ENCODE peak calls at places on chromosomes 5 and 9, in five cellular contexts. One of them, this sample, is unnamed.

GRCh38 chr5:141814064-141814982 is 63.9 kb downstream of the PCDH1 start:
- DNase-seq in GM19239: peak
- DNase-seq in GM13976: peak
- DNase-seq in Panc1: peak
- DNase-seq in H4: peak
- DNase-seq in this sample: peak

GRCh38 chr9:107313555-107314096 is 30.5 kb downstream of the RAD23B start:
- DNase-seq in H4: no peak
- DNase-seq in GM13976: no peak
- DNase-seq in Panc1: no peak
- DNase-seq in GM19239: no peak
- DNase-seq in this sample: no peak

GRCh38 chr5:129367883-129368282 is 92.2 kb upstream of the ADAMTS19 start:
- DNase-seq in GM19239: no peak
- DNase-seq in GM13976: no peak
- DNase-seq in Panc1: no peak
- DNase-seq in H4: peak
- DNase-seq in this sample: no peak

GRCh38 chr5:134647750-134648424 is 698 bp upstream of the SEC24A start:
- DNase-seq in GM13976: peak
- DNase-seq in GM19239: no peak
- DNase-seq in H4: peak
- DNase-seq in Panc1: peak
- DNase-seq in this sample: peak

GRCh38 chr5:96763012-96763411 is 44.7 kb downstream of the ERAP1 start:
- DNase-seq in Panc1: no peak
- DNase-seq in H4: no peak
- DNase-seq in GM19239: no peak
- DNase-seq in GM13976: no peak
- DNase-seq in this sample: no peak

GRCh38 chr5:112686675-112687074 is 51.0 kb upstream of the APC start:
- DNase-seq in GM13976: no peak
- DNase-seq in GM19239: no peak
- DNase-seq in Panc1: no peak
- DNase-seq in H4: no peak
- DNase-seq in this sample: no peak

GRCh38 chr5:167665841-167666375 is 625.5 kb upstream of the WWC1 start:
- DNase-seq in GM13976: no peak
- DNase-seq in H4: no peak
- DNase-seq in GM19239: no peak
- DNase-seq in Panc1: no peak
- DNase-seq in this sample: no peak

GRCh38 chr9:13942695-13943094 is 371.2 kb downstream of the NFIB start:
- DNase-seq in GM19239: no peak
- DNase-seq in Panc1: no peak
- DNase-seq in GM13976: no peak
- DNase-seq in H4: peak
- DNase-seq in this sample: no peak

GRCh38 chr9:747567-747966 is 93.9 kb upstream of the DMRT1 start:
- DNase-seq in H4: no peak
- DNase-seq in Panc1: no peak
- DNase-seq in GM19239: no peak
- DNase-seq in GM13976: no peak
- DNase-seq in this sample: no peak

GRCh38 chr5:111129938-111130337 is 37.8 kb downstream of the WDR36 start:
- DNase-seq in H4: no peak
- DNase-seq in GM13976: no peak
- DNase-seq in GM19239: no peak
- DNase-seq in Panc1: no peak
- DNase-seq in this sample: no peak

GRCh38 chr5:177403194-177403825 is 2.8 kb upstream of the PFN3 start:
- DNase-seq in H4: no peak
- DNase-seq in Panc1: no peak
- DNase-seq in GM13976: peak
- DNase-seq in GM19239: peak
- DNase-seq in this sample: peak

GRCh38 chr9:124835026-124835501 is 18.2 kb upstream of the WDR38 start:
- DNase-seq in GM13976: no peak
- DNase-seq in H4: peak
- DNase-seq in Panc1: no peak
- DNase-seq in GM19239: no peak
- DNase-seq in this sample: no peak

GRCh38 chr9:105435453-105435852 is 12.4 kb upstream of the FSD1L start:
- DNase-seq in GM13976: no peak
- DNase-seq in Panc1: no peak
- DNase-seq in GM19239: no peak
- DNase-seq in H4: no peak
- DNase-seq in this sample: no peak

GRCh38 chr5:37015795-37016666 is 139.5 kb downstream of the NIPBL start:
- DNase-seq in GM13976: no peak
- DNase-seq in GM19239: no peak
- DNase-seq in H4: no peak
- DNase-seq in Panc1: no peak
- DNase-seq in this sample: no peak

GRCh38 chr5:115685966-115686691 is 60.3 kb upstream of the TMED7 start:
- DNase-seq in Panc1: no peak
- DNase-seq in H4: peak
- DNase-seq in GM19239: no peak
- DNase-seq in GM13976: no peak
- DNase-seq in this sample: no peak

GRCh38 chr5:10123254-10123989 is 126.3 kb downstream of the ATPSCKMT start:
- DNase-seq in GM19239: no peak
- DNase-seq in H4: no peak
- DNase-seq in GM13976: no peak
- DNase-seq in Panc1: no peak
- DNase-seq in this sample: no peak

GRCh38 chr9:116592926-116593325 is 94.2 kb upstream of the TRIM32 start:
- DNase-seq in Panc1: no peak
- DNase-seq in H4: no peak
- DNase-seq in GM19239: no peak
- DNase-seq in GM13976: no peak
- DNase-seq in this sample: no peak

GRCh38 chr9:5622019-5622418 is 6.9 kb upstream of the RIC1 start:
- DNase-seq in GM13976: no peak
- DNase-seq in H4: peak
- DNase-seq in GM19239: no peak
- DNase-seq in Panc1: no peak
- DNase-seq in this sample: no peak

GRCh38 chr5:10556331-10556807 is 7.5 kb upstream of the ANKRD33B start:
- DNase-seq in GM19239: no peak
- DNase-seq in Panc1: peak
- DNase-seq in H4: peak
- DNase-seq in GM13976: no peak
- DNase-seq in this sample: no peak

GRCh38 chr9:133632806-133633680 is 3.1 kb upstream of the DBH start:
- DNase-seq in Panc1: no peak
- DNase-seq in GM19239: no peak
- DNase-seq in H4: no peak
- DNase-seq in GM13976: no peak
- DNase-seq in this sample: no peak

GRCh38 chr9:124242331-124243194 is 15.2 kb upstream of the NEK6 start:
- DNase-seq in GM19239: no peak
- DNase-seq in Panc1: no peak
- DNase-seq in GM13976: peak
- DNase-seq in H4: no peak
- DNase-seq in this sample: no peak

GRCh38 chr5:99675974-99676373 is 747.2 kb upstream of the CHD1 start:
- DNase-seq in H4: no peak
- DNase-seq in GM19239: no peak
- DNase-seq in Panc1: no peak
- DNase-seq in GM13976: no peak
- DNase-seq in this sample: no peak

GRCh38 chr9:77177143-77177893 is at the start of gene VPS13A:
- DNase-seq in Panc1: no peak
- DNase-seq in H4: peak
- DNase-seq in GM13976: peak
- DNase-seq in GM19239: peak
- DNase-seq in this sample: peak

GRCh38 chr5:107604990-107605389 is 65.7 kb downstream of the EFNA5 start:
- DNase-seq in Panc1: no peak
- DNase-seq in H4: peak
- DNase-seq in GM19239: no peak
- DNase-seq in GM13976: no peak
- DNase-seq in this sample: no peak

GRCh38 chr5:172855597-172856292 is 21.7 kb downstream of the ERGIC1 start:
- DNase-seq in GM13976: no peak
- DNase-seq in H4: no peak
- DNase-seq in GM19239: no peak
- DNase-seq in Panc1: no peak
- DNase-seq in this sample: no peak

GRCh38 chr9:105299190-105299854 is 54.9 kb downstream of the SLC44A1 start:
- DNase-seq in GM19239: no peak
- DNase-seq in Panc1: peak
- DNase-seq in GM13976: no peak
- DNase-seq in H4: peak
- DNase-seq in this sample: no peak

GRCh38 chr9:98791147-98792095 is 4.9 kb downstream of the ANKS6 start:
- DNase-seq in GM19239: peak
- DNase-seq in Panc1: peak
- DNase-seq in GM13976: peak
- DNase-seq in H4: peak
- DNase-seq in this sample: peak

GRCh38 chr5:135135530-135136201 is 101.6 kb upstream of the PITX1 start:
- DNase-seq in GM13976: no peak
- DNase-seq in GM19239: no peak
- DNase-seq in Panc1: no peak
- DNase-seq in H4: peak
- DNase-seq in this sample: no peak